ENCODE peak calls at places on chromosome 14, in ten cellular contexts. W is endothelial cell of umbilical vein, H is SK-N-SH, B is stomach, I is GM23338, C is transverse colon, Q is suprapubic skin, A is GM12878, D is spleen, E is HepG2. J is an unnamed sample. For H3K4me1, the result is how much of the 10 kb centered on the place peaks cover.

GRCh38 chr14:58755026-58755929 is 117.5 kb downstream of the DACT1 start:
- DNase-seq in W (no peak), H (no peak), B (no peak), I (peak), C (no peak), Q (no peak), A (no peak), D (no peak), E (no peak), J (no peak)

GRCh38 chr14:51993274-51993673 is 3.9 kb downstream of the RTRAF start:
- DNase-seq in W (no peak), H (no peak), B (no peak), I (no peak), C (no peak), Q (no peak), A (no peak), D (no peak), E (no peak), J (no peak)

GRCh38 chr14:35213869-35214387 is 78.3 kb upstream of the PSMA6 start:
- DNase-seq in W (peak), H (no peak), B (no peak), I (no peak), C (no peak), Q (no peak), A (no peak), D (no peak), E (peak), J (no peak)

GRCh38 chr14:89304972-89305703 is 111.9 kb downstream of the FOXN3 start:
- DNase-seq in W (peak), H (peak), B (no peak), I (no peak), C (peak), Q (no peak), A (peak), D (no peak), E (no peak), J (peak)

GRCh38 chr14:82528011-82528410 is 994.4 kb upstream of the SEL1L start:
- DNase-seq in W (no peak), H (no peak), B (no peak), I (no peak), C (no peak), Q (no peak), A (no peak), D (no peak), E (no peak), J (no peak)

GRCh38 chr14:63650336-63650952 is 8.8 kb upstream of the WDR89 start:
- DNase-seq in W (no peak), H (no peak), B (no peak), I (no peak), C (no peak), Q (no peak), A (peak), D (no peak), E (no peak), J (no peak)

GRCh38 chr14:68440776-68441175 is 352.1 kb downstream of the ZFP36L1 start:
- DNase-seq in W (peak), H (no peak), B (no peak), I (no peak), C (no peak), Q (no peak), A (no peak), D (no peak), E (no peak), J (no peak)

GRCh38 chr14:100417466-100417865 is 94.3 kb downstream of the SLC25A47 start:
- DNase-seq in W (peak), H (peak), B (peak), I (peak), C (peak), Q (no peak), A (no peak), D (peak), E (peak), J (peak)

GRCh38 chr14:100434033-100434601 is 111.0 kb downstream of the SLC25A47 start:
- DNase-seq in W (no peak), H (no peak), B (no peak), I (no peak), C (no peak), Q (no peak), A (no peak), D (no peak), E (no peak), J (no peak)

GRCh38 chr14:104277416-104278213 is 139.2 kb downstream of the KIF26A start:
- DNase-seq in W (no peak), H (no peak), B (peak), I (no peak), C (peak), Q (peak), A (no peak), D (no peak), E (no peak), J (no peak)

GRCh38 chr14:72907886-72908285 is 14.0 kb upstream of the DPF3 start:
- DNase-seq in W (peak), H (no peak), B (no peak), I (no peak), C (no peak), Q (no peak), A (no peak), D (no peak), E (no peak), J (no peak)

GRCh38 chr14:54565236-54566151 is 1.4 kb upstream of the SAMD4A start:
- DNase-seq in W (peak), H (peak), B (peak), I (peak), C (peak), Q (peak), A (no peak), D (peak), E (peak), J (peak)

GRCh38 chr14:21024668-21025373 is at the start of gene NDRG2:
- DNase-seq in W (no peak), H (peak), B (peak), I (peak), C (peak), Q (peak), A (no peak), D (peak), E (peak), J (peak)

GRCh38 chr14:101001311-101002069 is 98.0 kb upstream of the RTL1 start:
- DNase-seq in W (no peak), H (no peak), B (no peak), I (no peak), C (no peak), Q (peak), A (no peak), D (peak), E (no peak), J (no peak)

GRCh38 chr14:52871606-52872005 is 79.2 kb downstream of the FERMT2 start:
- DNase-seq in W (no peak), H (peak), B (no peak), I (no peak), C (no peak), Q (no peak), A (no peak), D (no peak), E (no peak), J (no peak)

GRCh38 chr14:101174522-101174838 is 271.0 kb upstream of the RTL1 start:
- DNase-seq in W (no peak), H (peak), B (no peak), I (no peak), C (no peak), Q (no peak), A (no peak), D (peak), E (no peak), J (no peak)

GRCh38 chr14:67943947-67944346 is 124.4 kb downstream of the RAD51B start:
- DNase-seq in W (peak), H (peak), B (peak), I (peak), C (peak), Q (peak), A (peak), D (no peak), E (peak), J (peak)

GRCh38 chr14:84485016-84485415 is 1044.9 kb upstream of the FLRT2 start:
- DNase-seq in W (no peak), H (no peak), B (no peak), I (no peak), C (no peak), Q (no peak), A (no peak), D (no peak), E (no peak), J (no peak)

GRCh38 chr14:85319998-85320397 is 209.9 kb upstream of the FLRT2 start:
- DNase-seq in W (peak), H (no peak), B (no peak), I (no peak), C (no peak), Q (no peak), A (no peak), D (no peak), E (no peak), J (no peak)

GRCh38 chr14:55477680-55478079 is 37.3 kb upstream of the TBPL2 start:
- DNase-seq in W (no peak), H (no peak), B (no peak), I (no peak), C (no peak), Q (no peak), A (no peak), D (no peak), E (no peak), J (no peak)

GRCh38 chr14:64950889-64951288 is 8.3 kb upstream of the GPX2 start:
- DNase-seq in W (no peak), H (no peak), B (no peak), I (no peak), C (no peak), Q (peak), A (no peak), D (no peak), E (no peak), J (no peak)

GRCh38 chr14:100410056-100410565 is 87.0 kb downstream of the SLC25A47 start:
- DNase-seq in W (no peak), H (no peak), B (no peak), I (peak), C (no peak), Q (no peak), A (no peak), D (no peak), E (no peak), J (no peak)

GRCh38 chr14:79986251-79986650 is 225.1 kb downstream of the DIO2 start:
- DNase-seq in W (no peak), H (no peak), B (no peak), I (no peak), C (no peak), Q (no peak), A (no peak), D (no peak), E (no peak), J (no peak)

GRCh38 chr14:89540830-89541470 is 123.9 kb upstream of the FOXN3 start:
- DNase-seq in W (peak), H (no peak), B (no peak), I (no peak), C (no peak), Q (no peak), A (no peak), D (no peak), E (no peak), J (no peak)

GRCh38 chr14:24052656-24053547 is 1.1 kb downstream of the CARMIL3 start:
- DNase-seq in W (no peak), H (no peak), B (no peak), I (no peak), C (no peak), Q (peak), A (no peak), D (no peak), E (no peak), J (no peak)

GRCh38 chr14:90796319-90796718 is 19.9 kb downstream of the TTC7B start:
- DNase-seq in W (no peak), H (no peak), B (no peak), I (no peak), C (no peak), Q (no peak), A (no peak), D (peak), E (no peak), J (no peak)
- H3K4me3 ChIP-seq in W (no peak), H (no peak), B (no peak), I (no peak), C (no peak), Q (no peak), A (no peak), D (no peak), E (no peak), J (no peak)

DNA sequence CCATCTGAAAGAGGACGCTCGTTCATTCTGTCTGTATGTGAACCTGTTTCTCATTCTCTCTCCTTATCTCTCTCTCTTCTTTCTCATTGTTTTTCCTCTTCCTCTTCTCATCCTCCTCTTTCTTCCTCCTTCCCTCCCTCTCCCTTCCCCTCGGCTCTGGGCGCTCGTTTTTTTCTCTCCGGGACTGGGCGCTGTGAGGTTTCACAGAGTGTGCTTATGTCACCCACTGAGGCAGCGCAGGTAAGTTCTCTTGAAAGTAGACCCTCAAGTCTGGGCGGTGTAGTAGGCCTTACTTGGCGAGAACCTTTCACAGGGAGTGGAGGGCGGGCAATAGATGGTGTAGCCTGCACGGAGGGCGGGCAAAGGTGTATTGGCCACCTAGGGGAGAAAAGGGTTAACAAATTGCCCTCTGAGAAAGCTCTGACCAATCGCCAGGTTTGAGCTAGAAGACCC is 4.5 kb upstream of the SIX1 start:
- DNase-seq in W (no peak), H (no peak), B (no peak), I (peak), C (no peak), Q (no peak), A (no peak), D (no peak), E (no peak), J (no peak)
- H3K4me1 ChIP-seq in W (under half), H (under half), B (half or more), I (half or more), C (under half), Q (half or more), A (under half), D (under half), E (half or more), J (under half)

GRCh38 chr14:23009939-23010718 is at the start of gene C14orf93:
- DNase-seq in W (peak), H (peak), B (peak), I (peak), C (peak), Q (peak), A (no peak), D (peak), E (peak), J (peak)
- TF ChIP-seq POLR2AphosphoS5 in W (peak), H (peak), B (peak), I (no peak), C (peak), Q (no peak), A (peak), D (peak), E (peak), J (no peak)

DNA sequence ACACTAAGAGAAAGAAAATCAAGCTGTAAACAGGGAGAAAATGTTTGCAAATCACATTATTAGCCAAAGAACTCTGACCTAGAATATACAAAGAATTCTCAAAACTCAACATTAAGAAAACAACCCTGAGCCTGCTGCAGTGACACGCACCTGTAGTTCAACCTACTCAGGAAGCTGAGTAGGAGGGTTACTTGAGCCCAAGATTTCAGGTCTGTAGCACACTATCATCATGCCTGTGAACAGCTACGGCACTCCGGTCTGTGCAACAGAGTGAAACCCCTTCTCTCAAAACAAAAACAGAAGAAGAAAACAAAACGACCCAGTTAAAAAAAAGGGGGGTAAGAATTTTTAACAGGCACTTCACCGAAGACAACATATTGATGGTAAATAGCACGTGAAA is 20.8 kb downstream of the SAV1 start:
- DNase-seq in W (no peak), H (no peak), B (no peak), I (no peak), C (no peak), Q (no peak), A (peak), D (no peak), E (no peak), J (no peak)
- H3K4me3 ChIP-seq in W (no peak), H (no peak), B (no peak), I (no peak), C (no peak), Q (no peak), A (peak), D (no peak), E (no peak), J (no peak)

GRCh38 chr14:31164115-31164514 is 43.5 kb downstream of the HECTD1 start:
- DNase-seq in W (no peak), H (no peak), B (no peak), I (no peak), C (no peak), Q (no peak), A (no peak), D (no peak), E (peak), J (no peak)
- H3K4me1 ChIP-seq in W (under half), H (under half), B (half or more), I (under half), C (under half), Q (under half), A (under half), D (under half), E (under half), J (half or more)

GRCh38 chr14:28242895-28243294 is 523.7 kb upstream of the FOXG1 start:
- DNase-seq in W (no peak), H (no peak), B (no peak), I (no peak), C (no peak), Q (no peak), A (no peak), D (no peak), E (no peak), J (no peak)
- TF ChIP-seq POLR2AphosphoS5 in W (no peak), H (no peak), B (no peak), I (no peak), C (no peak), Q (no peak), A (no peak), D (no peak), E (no peak), J (no peak)

GRCh38 chr14:77641207-77641533 is 24.7 kb upstream of the SPTLC2 start:
- DNase-seq in W (no peak), H (no peak), B (no peak), I (no peak), C (peak), Q (no peak), A (no peak), D (no peak), E (no peak), J (no peak)
- H3K4me3 ChIP-seq in W (no peak), H (no peak), B (peak), I (no peak), C (no peak), Q (peak), A (peak), D (peak), E (no peak), J (peak)

DNA sequence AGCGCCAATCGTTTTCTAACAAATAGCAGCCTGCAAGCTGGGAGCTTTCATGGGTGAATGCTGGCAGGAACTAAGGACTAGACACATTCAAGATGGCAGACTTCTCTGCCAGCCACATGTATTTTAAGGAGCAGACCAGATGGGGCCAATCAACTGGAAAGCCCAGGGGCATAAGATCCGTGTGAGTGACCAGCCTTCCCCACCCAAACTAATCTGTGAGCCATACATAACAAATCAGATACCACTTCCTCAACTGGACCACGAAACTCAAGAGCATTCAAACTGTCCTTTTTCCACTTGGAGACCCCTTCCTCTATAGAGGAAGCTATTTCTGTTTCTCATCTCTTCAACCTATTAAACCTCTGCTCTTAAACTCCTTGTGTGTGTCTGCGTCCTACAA is 9.7 kb downstream of the TCL1B start:
- DNase-seq in W (no peak), H (no peak), B (no peak), I (no peak), C (no peak), Q (no peak), A (no peak), D (no peak), E (no peak), J (no peak)
- H3K4me1 ChIP-seq in W (under half), H (under half), B (under half), I (under half), C (under half), Q (under half), A (under half), D (under half), E (under half), J (under half)

DNA sequence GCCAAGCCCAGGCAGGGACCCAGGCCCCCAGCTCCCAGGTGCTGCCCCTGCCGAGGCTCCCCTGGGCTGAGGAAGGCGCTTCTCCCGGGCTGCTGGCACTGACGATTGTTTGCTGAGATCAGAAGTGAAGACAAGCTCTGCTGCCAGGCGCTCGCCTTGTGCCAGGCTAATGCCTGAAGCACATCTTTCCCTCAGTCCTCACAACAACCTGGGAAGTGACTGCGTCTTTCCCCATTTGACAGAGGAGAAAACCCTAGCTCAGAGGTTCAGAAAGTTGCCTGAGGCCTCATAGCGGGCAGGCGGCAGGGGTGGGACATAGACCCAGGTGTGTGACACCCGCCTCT is 36.8 kb downstream of the ANKRD9 start:
- DNase-seq in W (no peak), H (no peak), B (no peak), I (no peak), C (no peak), Q (no peak), A (no peak), D (peak), E (no peak), J (peak)
- TF ChIP-seq POLR2AphosphoS5 in W (no peak), H (no peak), B (no peak), I (no peak), C (no peak), Q (no peak), A (no peak), D (no peak), E (no peak), J (no peak)

J was measured in sigmoid colon.